ENCODE peak calls at places on chromosomes 11 and 22, in ten cellular contexts. One of them, this sample, is unnamed.

GRCh38 chr22:19806213-19807160 is 45.9 kb downstream of the TBX1 start:
- DNase-seq in AG04450: no peak
- DNase-seq in GM23338: no peak
- DNase-seq in foreskin keratinocyte: peak
- DNase-seq in foreskin fibroblast: no peak
- DNase-seq in CD4-positive, alpha-beta T cell: no peak
- DNase-seq in left ventricle myocardium inferior: peak
- DNase-seq in IMR-90: no peak
- DNase-seq in heart left ventricle: no peak
- DNase-seq in uterus: peak
- DNase-seq in this sample: no peak

GRCh38 chr22:44707178-44707577 is 5.2 kb downstream of the PRR5 start:
- DNase-seq in AG04450: no peak
- DNase-seq in GM23338: no peak
- DNase-seq in foreskin keratinocyte: no peak
- DNase-seq in foreskin fibroblast: no peak
- DNase-seq in CD4-positive, alpha-beta T cell: no peak
- DNase-seq in left ventricle myocardium inferior: no peak
- DNase-seq in IMR-90: no peak
- DNase-seq in heart left ventricle: no peak
- DNase-seq in uterus: no peak
- DNase-seq in this sample: no peak

GRCh38 chr22:39212721-39213376 is 31.9 kb downstream of the PDGFB start:
- DNase-seq in AG04450: no peak
- DNase-seq in GM23338: peak
- DNase-seq in foreskin keratinocyte: peak
- DNase-seq in foreskin fibroblast: peak
- DNase-seq in CD4-positive, alpha-beta T cell: no peak
- DNase-seq in left ventricle myocardium inferior: no peak
- DNase-seq in IMR-90: no peak
- DNase-seq in heart left ventricle: no peak
- DNase-seq in uterus: no peak
- DNase-seq in this sample: no peak

GRCh38 chr11:110919241-110919893 is 207.1 kb upstream of the ARHGAP20 start:
- DNase-seq in AG04450: no peak
- DNase-seq in GM23338: no peak
- DNase-seq in foreskin keratinocyte: no peak
- DNase-seq in foreskin fibroblast: no peak
- DNase-seq in CD4-positive, alpha-beta T cell: no peak
- DNase-seq in left ventricle myocardium inferior: no peak
- DNase-seq in IMR-90: no peak
- DNase-seq in heart left ventricle: no peak
- DNase-seq in uterus: no peak
- DNase-seq in this sample: no peak

GRCh38 chr11:34492806-34493414 is 20.7 kb downstream of the ELF5 start:
- DNase-seq in AG04450: no peak
- DNase-seq in GM23338: peak
- DNase-seq in foreskin keratinocyte: no peak
- DNase-seq in foreskin fibroblast: peak
- DNase-seq in CD4-positive, alpha-beta T cell: peak
- DNase-seq in left ventricle myocardium inferior: no peak
- DNase-seq in IMR-90: peak
- DNase-seq in heart left ventricle: peak
- DNase-seq in uterus: peak
- DNase-seq in this sample: peak

GRCh38 chr11:79466411-79466810 is 25.6 kb upstream of the TENM4 start:
- DNase-seq in AG04450: peak
- DNase-seq in GM23338: no peak
- DNase-seq in foreskin keratinocyte: peak
- DNase-seq in foreskin fibroblast: peak
- DNase-seq in CD4-positive, alpha-beta T cell: no peak
- DNase-seq in left ventricle myocardium inferior: no peak
- DNase-seq in IMR-90: peak
- DNase-seq in heart left ventricle: no peak
- DNase-seq in uterus: no peak
- DNase-seq in this sample: no peak

GRCh38 chr11:126716456-126717083 is 284.0 kb downstream of the KIRREL3 start:
- DNase-seq in AG04450: no peak
- DNase-seq in GM23338: peak
- DNase-seq in foreskin keratinocyte: peak
- DNase-seq in foreskin fibroblast: no peak
- DNase-seq in CD4-positive, alpha-beta T cell: peak
- DNase-seq in left ventricle myocardium inferior: no peak
- DNase-seq in IMR-90: peak
- DNase-seq in heart left ventricle: no peak
- DNase-seq in uterus: no peak
- DNase-seq in this sample: peak

GRCh38 chr11:27234043-27234668 is 128.9 kb downstream of the CCDC34 start:
- DNase-seq in AG04450: peak
- DNase-seq in GM23338: no peak
- DNase-seq in foreskin keratinocyte: peak
- DNase-seq in foreskin fibroblast: peak
- DNase-seq in CD4-positive, alpha-beta T cell: no peak
- DNase-seq in left ventricle myocardium inferior: peak
- DNase-seq in IMR-90: peak
- DNase-seq in heart left ventricle: peak
- DNase-seq in uterus: peak
- DNase-seq in this sample: peak

GRCh38 chr11:62133328-62134065 is 9.7 kb downstream of the INCENP start:
- DNase-seq in AG04450: no peak
- DNase-seq in GM23338: no peak
- DNase-seq in foreskin keratinocyte: no peak
- DNase-seq in foreskin fibroblast: no peak
- DNase-seq in CD4-positive, alpha-beta T cell: no peak
- DNase-seq in left ventricle myocardium inferior: no peak
- DNase-seq in IMR-90: no peak
- DNase-seq in heart left ventricle: no peak
- DNase-seq in uterus: no peak
- DNase-seq in this sample: no peak

GRCh38 chr11:134920851-134921608 is 509.0 kb upstream of the B3GAT1 start:
- DNase-seq in AG04450: no peak
- DNase-seq in GM23338: no peak
- DNase-seq in foreskin keratinocyte: no peak
- DNase-seq in foreskin fibroblast: no peak
- DNase-seq in CD4-positive, alpha-beta T cell: no peak
- DNase-seq in left ventricle myocardium inferior: no peak
- DNase-seq in IMR-90: no peak
- DNase-seq in heart left ventricle: no peak
- DNase-seq in uterus: no peak
- DNase-seq in this sample: no peak

GRCh38 chr22:37270928-37271650 is 11.2 kb upstream of the CYTH4 start:
- DNase-seq in AG04450: no peak
- DNase-seq in GM23338: no peak
- DNase-seq in foreskin keratinocyte: no peak
- DNase-seq in foreskin fibroblast: no peak
- DNase-seq in CD4-positive, alpha-beta T cell: no peak
- DNase-seq in left ventricle myocardium inferior: no peak
- DNase-seq in IMR-90: peak
- DNase-seq in heart left ventricle: no peak
- DNase-seq in uterus: no peak
- DNase-seq in this sample: no peak

GRCh38 chr11:64339754-64340408 is at the start of gene CCDC88B:
- DNase-seq in AG04450: no peak
- DNase-seq in GM23338: no peak
- DNase-seq in foreskin keratinocyte: no peak
- DNase-seq in foreskin fibroblast: no peak
- DNase-seq in CD4-positive, alpha-beta T cell: peak
- DNase-seq in left ventricle myocardium inferior: peak
- DNase-seq in IMR-90: no peak
- DNase-seq in heart left ventricle: peak
- DNase-seq in uterus: no peak
- DNase-seq in this sample: no peak

GRCh38 chr11:128886401-128887119 is 4.6 kb upstream of the KCNJ5 start:
- DNase-seq in AG04450: no peak
- DNase-seq in GM23338: peak
- DNase-seq in foreskin keratinocyte: no peak
- DNase-seq in foreskin fibroblast: no peak
- DNase-seq in CD4-positive, alpha-beta T cell: no peak
- DNase-seq in left ventricle myocardium inferior: no peak
- DNase-seq in IMR-90: no peak
- DNase-seq in heart left ventricle: no peak
- DNase-seq in uterus: no peak
- DNase-seq in this sample: peak

GRCh38 chr11:43138621-43139140 is 173.1 kb upstream of the API5 start:
- DNase-seq in AG04450: no peak
- DNase-seq in GM23338: no peak
- DNase-seq in foreskin keratinocyte: no peak
- DNase-seq in foreskin fibroblast: no peak
- DNase-seq in CD4-positive, alpha-beta T cell: no peak
- DNase-seq in left ventricle myocardium inferior: no peak
- DNase-seq in IMR-90: no peak
- DNase-seq in heart left ventricle: no peak
- DNase-seq in uterus: no peak
- DNase-seq in this sample: no peak

GRCh38 chr22:36184433-36185035 is 17.1 kb downstream of the APOL4 start:
- DNase-seq in AG04450: no peak
- DNase-seq in GM23338: no peak
- DNase-seq in foreskin keratinocyte: no peak
- DNase-seq in foreskin fibroblast: peak
- DNase-seq in CD4-positive, alpha-beta T cell: no peak
- DNase-seq in left ventricle myocardium inferior: no peak
- DNase-seq in IMR-90: no peak
- DNase-seq in heart left ventricle: no peak
- DNase-seq in uterus: peak
- DNase-seq in this sample: no peak

DNA sequence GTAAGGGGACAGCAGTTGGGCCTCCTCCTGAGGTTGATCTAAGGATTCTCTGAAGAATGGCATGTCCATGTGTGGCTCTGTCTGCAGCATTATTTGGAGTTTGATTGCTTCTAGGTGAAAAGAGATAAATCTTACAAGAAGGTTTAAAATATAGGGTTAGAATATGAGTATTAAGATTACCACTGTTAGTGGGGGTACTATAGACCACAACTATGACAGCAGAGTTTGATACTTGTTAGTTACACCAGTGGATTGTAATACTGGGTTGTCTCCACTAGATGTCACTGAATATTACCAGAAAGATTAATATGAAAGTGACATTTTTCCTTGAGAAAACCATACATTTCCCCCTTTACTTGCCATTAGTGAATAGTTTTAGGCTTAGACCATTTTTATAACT is 47.9 kb downstream of the ZNF280B start:
- DNase-seq in AG04450: no peak
- DNase-seq in GM23338: peak
- DNase-seq in foreskin keratinocyte: no peak
- DNase-seq in foreskin fibroblast: no peak
- DNase-seq in CD4-positive, alpha-beta T cell: no peak
- DNase-seq in left ventricle myocardium inferior: no peak
- DNase-seq in IMR-90: no peak
- DNase-seq in heart left ventricle: no peak
- DNase-seq in uterus: no peak
- DNase-seq in this sample: no peak
- TF ChIP-seq CTCF in AG04450: peak
- TF ChIP-seq CTCF in GM23338: no peak
- TF ChIP-seq CTCF in foreskin keratinocyte: peak
- TF ChIP-seq CTCF in foreskin fibroblast: peak
- TF ChIP-seq CTCF in CD4-positive, alpha-beta T cell: peak
- TF ChIP-seq CTCF in left ventricle myocardium inferior: peak
- TF ChIP-seq CTCF in IMR-90: peak
- TF ChIP-seq CTCF in heart left ventricle: no peak
- TF ChIP-seq CTCF in uterus: no peak
- TF ChIP-seq CTCF in this sample: peak

DNA sequence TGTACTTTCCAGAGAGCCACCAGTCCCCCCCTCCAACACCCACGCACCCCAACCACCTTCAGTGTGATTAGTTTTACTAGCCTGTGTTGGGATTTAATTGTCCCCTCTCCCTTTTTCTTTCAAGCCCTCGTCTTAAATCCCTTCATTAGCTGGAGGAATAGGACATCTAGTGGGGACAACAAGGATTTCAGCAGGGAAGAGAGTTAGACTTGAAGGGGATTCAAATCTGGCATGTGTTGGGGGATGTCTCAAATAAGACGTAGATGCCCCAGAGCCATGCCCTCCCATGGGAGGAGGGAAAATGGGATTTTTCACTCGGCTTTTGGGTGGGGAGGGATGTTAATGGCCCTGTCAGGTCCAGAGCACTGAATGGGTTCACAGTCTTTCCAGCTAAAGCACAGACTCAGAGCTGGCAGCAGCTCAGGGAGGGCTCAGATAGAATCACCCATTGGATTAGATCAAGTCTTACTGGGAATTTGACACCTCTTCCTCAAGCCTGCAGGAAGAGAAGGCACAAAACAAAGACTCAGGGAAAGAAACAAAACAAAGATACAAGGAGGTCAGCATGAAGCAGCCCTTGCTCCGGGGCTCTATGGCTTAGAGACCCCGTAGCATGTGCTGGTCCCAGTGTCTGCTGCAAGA is 10.7 kb downstream of the INS start:
- DNase-seq in AG04450: peak
- DNase-seq in GM23338: peak
- DNase-seq in foreskin keratinocyte: peak
- DNase-seq in foreskin fibroblast: peak
- DNase-seq in CD4-positive, alpha-beta T cell: no peak
- DNase-seq in left ventricle myocardium inferior: no peak
- DNase-seq in IMR-90: peak
- DNase-seq in heart left ventricle: no peak
- DNase-seq in uterus: no peak
- DNase-seq in this sample: no peak
- TF ChIP-seq CTCF in AG04450: peak
- TF ChIP-seq CTCF in GM23338: peak
- TF ChIP-seq CTCF in foreskin keratinocyte: peak
- TF ChIP-seq CTCF in foreskin fibroblast: peak
- TF ChIP-seq CTCF in CD4-positive, alpha-beta T cell: no peak
- TF ChIP-seq CTCF in left ventricle myocardium inferior: peak
- TF ChIP-seq CTCF in IMR-90: peak
- TF ChIP-seq CTCF in heart left ventricle: peak
- TF ChIP-seq CTCF in uterus: peak
- TF ChIP-seq CTCF in this sample: peak

DNA sequence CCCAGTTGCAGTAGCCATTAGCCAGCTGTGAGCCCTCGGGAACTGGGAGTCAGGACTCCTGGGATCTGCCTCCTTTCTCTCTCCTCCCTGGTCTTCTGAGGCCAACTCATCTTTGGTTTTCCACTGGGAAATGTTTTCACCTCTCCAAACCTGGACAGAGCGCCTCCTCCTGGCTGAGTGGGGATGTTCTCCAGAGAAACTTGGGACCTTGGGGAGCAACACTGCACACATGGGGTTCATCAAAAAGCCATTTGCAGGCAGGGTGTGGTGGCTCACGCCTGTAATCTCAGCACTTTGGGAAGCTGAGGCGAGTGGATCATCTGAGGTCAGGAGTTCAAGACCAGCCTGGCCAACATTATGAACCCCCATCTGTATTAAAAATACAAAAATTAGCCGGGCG is 145.4 kb downstream of the NECTIN1 start:
- DNase-seq in AG04450: no peak
- DNase-seq in GM23338: peak
- DNase-seq in foreskin keratinocyte: no peak
- DNase-seq in foreskin fibroblast: no peak
- DNase-seq in CD4-positive, alpha-beta T cell: no peak
- DNase-seq in left ventricle myocardium inferior: no peak
- DNase-seq in IMR-90: no peak
- DNase-seq in heart left ventricle: no peak
- DNase-seq in uterus: no peak
- DNase-seq in this sample: no peak
- TF ChIP-seq CTCF in AG04450: no peak
- TF ChIP-seq CTCF in GM23338: peak
- TF ChIP-seq CTCF in foreskin keratinocyte: peak
- TF ChIP-seq CTCF in foreskin fibroblast: no peak
- TF ChIP-seq CTCF in CD4-positive, alpha-beta T cell: no peak
- TF ChIP-seq CTCF in left ventricle myocardium inferior: no peak
- TF ChIP-seq CTCF in IMR-90: no peak
- TF ChIP-seq CTCF in heart left ventricle: no peak
- TF ChIP-seq CTCF in uterus: no peak
- TF ChIP-seq CTCF in this sample: peak

GRCh38 chr11:47152953-47153950 is 23.4 kb downstream of the ARFGAP2 start:
- DNase-seq in AG04450: peak
- DNase-seq in GM23338: peak
- DNase-seq in foreskin keratinocyte: peak
- DNase-seq in foreskin fibroblast: peak
- DNase-seq in CD4-positive, alpha-beta T cell: peak
- DNase-seq in left ventricle myocardium inferior: peak
- DNase-seq in IMR-90: peak
- DNase-seq in heart left ventricle: peak
- DNase-seq in uterus: peak
- DNase-seq in this sample: peak
- TF ChIP-seq CTCF in AG04450: peak
- TF ChIP-seq CTCF in GM23338: peak
- TF ChIP-seq CTCF in foreskin keratinocyte: peak
- TF ChIP-seq CTCF in foreskin fibroblast: peak
- TF ChIP-seq CTCF in CD4-positive, alpha-beta T cell: peak
- TF ChIP-seq CTCF in left ventricle myocardium inferior: peak
- TF ChIP-seq CTCF in IMR-90: peak
- TF ChIP-seq CTCF in heart left ventricle: peak
- TF ChIP-seq CTCF in uterus: peak
- TF ChIP-seq CTCF in this sample: peak